ENCODE peak calls at places on chromosome X, in five cellular contexts. One of them, this sample, is unnamed.

GRCh38 chrX:32276153-32276552 is 935.2 kb downstream of the DMD start:
- DNase-seq in spleen: no peak
- DNase-seq in AG09309: no peak
- DNase-seq in astrocyte of the spinal cord: no peak
- DNase-seq in NB4: no peak
- DNase-seq in this sample: no peak

GRCh38 chrX:31178064-31178768 is 106.4 kb upstream of the FTHL17 start:
- DNase-seq in astrocyte of the spinal cord: no peak
- DNase-seq in AG09309: no peak
- DNase-seq in NB4: no peak
- DNase-seq in spleen: no peak
- DNase-seq in this sample: no peak

GRCh38 chrX:68932611-68933010 is 103.8 kb downstream of the EFNB1 start:
- DNase-seq in AG09309: no peak
- DNase-seq in NB4: no peak
- DNase-seq in spleen: no peak
- DNase-seq in astrocyte of the spinal cord: no peak
- DNase-seq in this sample: no peak

GRCh38 chrX:39527045-39527444 is 570.7 kb downstream of the BCOR start:
- DNase-seq in AG09309: peak; percentile 17
- DNase-seq in NB4: peak; percentile 7
- DNase-seq in spleen: no peak
- DNase-seq in astrocyte of the spinal cord: peak; percentile 6
- DNase-seq in this sample: no peak

GRCh38 chrX:19709812-19710518 is 177.4 kb downstream of the SH3KBP1 start:
- DNase-seq in spleen: no peak
- DNase-seq in AG09309: peak; percentile 78
- DNase-seq in astrocyte of the spinal cord: peak; percentile 85
- DNase-seq in NB4: no peak
- DNase-seq in this sample: peak; percentile 67

GRCh38 chrX:49100704-49101628 is 21.3 kb upstream of the WDR45 start:
- DNase-seq in AG09309: peak; percentile 44
- DNase-seq in spleen: peak; percentile 94
- DNase-seq in astrocyte of the spinal cord: peak; percentile 88
- DNase-seq in NB4: peak; percentile 97
- DNase-seq in this sample: peak; percentile 41

GRCh38 chrX:120297923-120298322 is 13.3 kb downstream of the TMEM255A start:
- DNase-seq in NB4: no peak
- DNase-seq in AG09309: no peak
- DNase-seq in spleen: no peak
- DNase-seq in astrocyte of the spinal cord: no peak
- DNase-seq in this sample: no peak

GRCh38 chrX:125926295-125926694 is 239.8 kb downstream of the DCAF12L2 start:
- DNase-seq in AG09309: no peak
- DNase-seq in astrocyte of the spinal cord: no peak
- DNase-seq in NB4: no peak
- DNase-seq in spleen: no peak
- DNase-seq in this sample: no peak

GRCh38 chrX:14027511-14028019 is 2.1 kb downstream of the GEMIN8 start:
- DNase-seq in astrocyte of the spinal cord: peak; percentile 65
- DNase-seq in spleen: no peak
- DNase-seq in AG09309: no peak
- DNase-seq in NB4: peak; percentile 29
- DNase-seq in this sample: no peak

GRCh38 chrX:85084770-85085393 is 81.2 kb downstream of the APOOL start:
- DNase-seq in NB4: peak; percentile 32
- DNase-seq in astrocyte of the spinal cord: peak; percentile 33
- DNase-seq in AG09309: peak; percentile 4
- DNase-seq in spleen: no peak
- DNase-seq in this sample: no peak

GRCh38 chrX:40947276-40947675 is 138.0 kb upstream of the USP9X start:
- DNase-seq in astrocyte of the spinal cord: peak; percentile 38
- DNase-seq in NB4: no peak
- DNase-seq in AG09309: no peak
- DNase-seq in spleen: no peak
- DNase-seq in this sample: no peak

GRCh38 chrX:100768679-100769338 is 36.9 kb upstream of the SYTL4 start:
- DNase-seq in astrocyte of the spinal cord: peak; percentile 68
- DNase-seq in spleen: peak; percentile 91
- DNase-seq in AG09309: peak; percentile 16
- DNase-seq in NB4: peak; percentile 68
- DNase-seq in this sample: peak; percentile 0
- TF ChIP-seq CTCF in astrocyte of the spinal cord: peak; percentile 99
- TF ChIP-seq CTCF in spleen: peak; percentile 94
- TF ChIP-seq CTCF in AG09309: peak; percentile 100
- TF ChIP-seq CTCF in NB4: peak; percentile 92
- TF ChIP-seq CTCF in this sample: peak; percentile 78

DNA sequence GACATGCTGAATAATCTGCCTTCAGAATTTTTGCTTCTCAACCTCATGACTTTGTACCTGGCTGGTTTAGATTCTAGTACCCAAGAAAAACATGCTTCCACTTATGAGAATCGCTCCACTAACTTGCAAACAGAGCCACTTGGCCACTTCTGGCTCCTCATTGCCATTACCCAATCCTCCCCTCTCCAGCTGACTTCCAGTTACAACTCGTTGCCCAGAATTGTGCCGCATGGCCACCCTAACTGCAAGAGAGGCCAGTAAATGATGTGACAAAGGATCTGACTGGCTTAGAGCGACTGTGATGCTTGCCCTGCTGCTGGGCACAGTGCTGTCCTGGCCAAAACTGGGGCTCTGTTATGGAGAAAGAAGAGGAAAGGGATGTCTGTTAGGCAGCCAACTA is 4.0 kb upstream of the DKC1 start:
- DNase-seq in astrocyte of the spinal cord: no peak
- DNase-seq in spleen: peak; percentile 43
- DNase-seq in AG09309: no peak
- DNase-seq in NB4: no peak
- DNase-seq in this sample: no peak
- H3K4me3 ChIP-seq in astrocyte of the spinal cord: no peak overlapping the region
- H3K4me3 ChIP-seq in spleen: no peak overlapping the region
- H3K4me3 ChIP-seq in AG09309: no peak overlapping the region
- H3K4me3 ChIP-seq in NB4: no peak overlapping the region
- H3K4me3 ChIP-seq in this sample: no peak overlapping the region

GRCh38 chrX:25191403-25191802 is 175.6 kb upstream of the ARX start:
- DNase-seq in AG09309: no peak
- DNase-seq in spleen: no peak
- DNase-seq in astrocyte of the spinal cord: no peak
- DNase-seq in NB4: peak; percentile 1
- DNase-seq in this sample: no peak
- TF ChIP-seq CTCF in AG09309: no peak
- TF ChIP-seq CTCF in spleen: no peak
- TF ChIP-seq CTCF in astrocyte of the spinal cord: peak; percentile 8
- TF ChIP-seq CTCF in NB4: no peak
- TF ChIP-seq CTCF in this sample: no peak

DNA sequence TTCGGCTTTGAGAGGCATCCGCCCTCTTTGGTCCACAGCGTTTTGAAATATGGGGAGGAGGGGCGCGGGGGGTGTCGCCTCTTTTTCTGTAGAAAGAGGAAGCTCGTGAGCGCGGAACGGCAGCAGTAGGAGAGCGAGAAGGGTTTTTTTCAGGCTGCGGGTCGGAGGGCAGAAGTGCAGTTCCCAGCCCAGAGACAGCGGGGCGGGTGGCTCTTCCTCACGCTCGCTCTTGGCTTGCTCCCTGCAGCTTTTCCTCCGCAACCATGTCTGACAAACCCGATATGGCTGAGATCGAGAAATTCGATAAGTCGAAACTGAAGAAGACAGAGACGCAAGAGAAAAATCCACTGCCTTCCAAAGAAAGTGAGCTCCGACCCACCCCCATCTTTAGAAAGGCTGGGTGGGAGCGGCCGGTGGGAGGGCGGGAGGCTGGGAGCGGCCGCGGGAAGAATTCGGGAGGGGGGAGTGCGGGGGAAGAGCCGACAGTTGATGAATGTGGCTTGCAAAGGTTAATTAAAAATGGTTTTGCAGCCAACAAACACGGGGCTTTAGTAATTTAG is 1.2 kb downstream of the TMSB4X start:
- DNase-seq in NB4: peak; percentile 84
- DNase-seq in astrocyte of the spinal cord: peak; percentile 56
- DNase-seq in spleen: peak; percentile 89
- DNase-seq in AG09309: no peak
- DNase-seq in this sample: no peak
- H3K4me3 ChIP-seq in NB4: peak overlapping the region; percentile 96
- H3K4me3 ChIP-seq in astrocyte of the spinal cord: peak overlapping the region; percentile 91
- H3K4me3 ChIP-seq in spleen: peak overlapping the region; percentile 74
- H3K4me3 ChIP-seq in AG09309: peak overlapping the region; percentile 80
- H3K4me3 ChIP-seq in this sample: peak overlapping the region; percentile 79

DNA sequence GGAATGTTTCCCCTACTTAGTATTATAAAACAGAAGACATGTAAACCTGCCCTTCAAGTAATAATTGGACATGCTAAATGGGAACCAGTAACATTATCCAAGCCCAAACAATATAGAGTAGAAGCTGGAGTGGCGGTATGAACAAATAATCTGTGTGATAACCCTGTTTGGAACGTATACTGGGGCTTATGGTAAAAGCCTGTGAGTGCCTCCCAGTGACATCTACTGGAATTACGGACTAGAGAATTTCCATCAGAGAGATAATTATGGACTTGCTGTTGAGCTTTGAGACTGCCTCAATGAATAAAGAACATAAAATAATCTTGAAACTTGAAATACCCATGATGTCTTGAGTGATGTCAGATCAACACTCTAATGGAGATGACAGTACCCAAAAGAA is 406.3 kb upstream of the GRIA3 start:
- DNase-seq in spleen: no peak
- DNase-seq in NB4: peak; percentile 6
- DNase-seq in AG09309: no peak
- DNase-seq in astrocyte of the spinal cord: no peak
- DNase-seq in this sample: no peak
- TF ChIP-seq CTCF in spleen: no peak
- TF ChIP-seq CTCF in NB4: peak; percentile 2
- TF ChIP-seq CTCF in AG09309: no peak
- TF ChIP-seq CTCF in astrocyte of the spinal cord: no peak
- TF ChIP-seq CTCF in this sample: no peak

GRCh38 chrX:23908219-23909003 is 605 bp downstream of the CXorf58 start:
- DNase-seq in AG09309: no peak
- DNase-seq in astrocyte of the spinal cord: no peak
- DNase-seq in NB4: no peak
- DNase-seq in spleen: no peak
- DNase-seq in this sample: no peak
- H3K4me3 ChIP-seq in AG09309: no peak overlapping the region
- H3K4me3 ChIP-seq in astrocyte of the spinal cord: peak overlapping the region; percentile 21
- H3K4me3 ChIP-seq in NB4: peak overlapping the region; percentile 59
- H3K4me3 ChIP-seq in spleen: peak overlapping the region; percentile 52
- H3K4me3 ChIP-seq in this sample: peak overlapping the region; percentile 67